ENCODE peak calls at places on chromosomes 13 and 19, in ten cellular contexts. W, D, T, R, C, N, Z, G, F and A are unnamed samples.

GRCh38 chr19:50818859-50819472 is 4.6 kb downstream of the KLK1 start:
- DNase-seq in G (no peak), N (no peak), Z (no peak), C (no peak), W (no peak), R (no peak), T (no peak), F (no peak), D (no peak), A (no peak)

GRCh38 chr19:39411006-39411831 is 1.2 kb upstream of the PLEKHG2 start:
- DNase-seq in R (peak), G (no peak), F (no peak), C (no peak), D (no peak), Z (no peak), N (no peak), W (peak), T (no peak), A (no peak)

GRCh38 chr19:44303976-44304568 is 753 bp downstream of the ZNF235 start:
- DNase-seq in G (peak), Z (no peak), W (no peak), F (no peak), C (no peak), N (no peak), T (no peak), R (no peak), D (peak), A (no peak)

GRCh38 chr13:63463782-63464610 is 2048.3 kb upstream of the PCDH20 start:
- DNase-seq in Z (no peak), R (no peak), D (no peak), F (no peak), W (no peak), T (no peak), N (no peak), C (no peak), G (no peak), A (no peak)

GRCh38 chr13:100403675-100404074 is 184.9 kb downstream of the GGACT start:
- DNase-seq in G (no peak), F (no peak), T (no peak), N (no peak), C (no peak), Z (no peak), R (no peak), W (no peak), D (peak), A (no peak)

GRCh38 chr13:97567510-97568243 is 133.7 kb downstream of the RAP2A start:
- DNase-seq in Z (no peak), G (no peak), W (peak), T (peak), D (peak), R (no peak), F (no peak), C (no peak), N (no peak), A (peak)

GRCh38 chr13:98262307-98262706 is 85.2 kb upstream of the RNF113B start:
- DNase-seq in R (no peak), N (no peak), T (no peak), G (no peak), D (no peak), C (no peak), Z (no peak), F (no peak), W (no peak), A (no peak)

GRCh38 chr19:16175954-16176353 is 2.6 kb upstream of the CIB3 start:
- DNase-seq in D (no peak), T (no peak), Z (no peak), F (no peak), W (no peak), N (no peak), R (no peak), C (no peak), G (no peak), A (no peak)

GRCh38 chr13:74132152-74132767 is 1.9 kb downstream of the KLF12 start:
- DNase-seq in W (peak), G (no peak), Z (peak), D (peak), T (peak), C (no peak), F (no peak), N (no peak), R (peak), A (no peak)

GRCh38 chr19:6610934-6611370 is 20.0 kb upstream of the CD70 start:
- DNase-seq in T (peak), R (no peak), F (no peak), Z (no peak), G (no peak), W (peak), C (no peak), N (no peak), D (no peak), A (peak)

GRCh38 chr13:76792680-76793334 is 93.4 kb downstream of the KCTD12 start:
- DNase-seq in G (no peak), F (no peak), C (no peak), D (no peak), W (peak), T (peak), R (no peak), Z (no peak), N (no peak), A (no peak)

GRCh38 chr19:30226464-30227070 is 145.6 kb upstream of the ZNF536 start:
- DNase-seq in G (no peak), N (no peak), D (peak), F (no peak), T (no peak), R (no peak), C (no peak), W (no peak), Z (no peak), A (no peak)

GRCh38 chr13:55000844-55001243 is 1972.2 kb downstream of the OLFM4 start:
- DNase-seq in G (no peak), C (no peak), W (no peak), N (no peak), R (no peak), Z (no peak), F (no peak), T (no peak), D (peak), A (no peak)

GRCh38 chr13:32314271-32314967 is 744 bp downstream of the ZAR1L start:
- DNase-seq in N (no peak), C (no peak), R (no peak), Z (no peak), G (no peak), T (no peak), W (no peak), F (no peak), D (no peak), A (no peak)

GRCh38 chr19:30111051-30111450 is 169.0 kb downstream of the URI1 start:
- DNase-seq in F (no peak), Z (no peak), N (no peak), G (no peak), C (no peak), W (no peak), D (no peak), T (no peak), R (no peak), A (no peak)

GRCh38 chr19:18995804-18996241 is 37.5 kb downstream of the SUGP2 start:
- DNase-seq in F (no peak), C (no peak), N (no peak), G (peak), T (peak), D (peak), W (peak), R (no peak), Z (no peak), A (no peak)

GRCh38 chr19:16330368-16330801 is 5.8 kb downstream of the KLF2 start:
- DNase-seq in R (peak), D (no peak), N (peak), T (peak), G (no peak), C (peak), Z (peak), F (no peak), W (peak), A (peak)

GRCh38 chr13:27481766-27482165 is 31.4 kb upstream of the MTIF3 start:
- DNase-seq in G (peak), T (peak), W (peak), Z (no peak), D (peak), C (no peak), F (no peak), N (no peak), R (no peak), A (no peak)

GRCh38 chr19:29576761-29577661 is 29.1 kb upstream of the POP4 start:
- DNase-seq in W (peak), C (no peak), D (no peak), G (no peak), F (no peak), Z (no peak), T (peak), N (peak), R (no peak), A (no peak)

GRCh38 chr13:76879211-76879875 is 6.9 kb downstream of the KCTD12 start:
- DNase-seq in T (peak), W (peak), G (no peak), N (no peak), C (no peak), Z (peak), R (peak), F (no peak), D (no peak), A (no peak)

GRCh38 chr19:12159773-12160414 is 3.0 kb upstream of the ZNF136 start:
- DNase-seq in R (peak), W (no peak), D (peak), C (no peak), T (no peak), G (no peak), Z (no peak), N (no peak), F (no peak), A (no peak)

GRCh38 chr19:8307400-8307964 is 676 bp downstream of the CD320 start:
- DNase-seq in N (no peak), C (no peak), Z (no peak), D (peak), T (no peak), G (no peak), W (no peak), R (no peak), F (no peak), A (no peak)

GRCh38 chr13:35285677-35286076 is 190.8 kb downstream of the MAB21L1 start:
- DNase-seq in F (no peak), D (peak), Z (no peak), C (no peak), R (no peak), T (no peak), G (no peak), N (no peak), W (no peak), A (no peak)

GRCh38 chr19:45716314-45717130 is 14.2 kb downstream of the FBXO46 start:
- DNase-seq in W (peak), Z (no peak), T (peak), C (no peak), G (no peak), D (peak), F (no peak), R (peak), N (no peak), A (no peak)

GRCh38 chr19:43574424-43575155 is 737 bp downstream of the XRCC1 start:
- DNase-seq in C (no peak), G (no peak), Z (no peak), T (peak), D (no peak), R (no peak), F (no peak), W (peak), N (no peak), A (no peak)

GRCh38 chr13:68047889-68048288 is 817.8 kb upstream of the PCDH9 start:
- DNase-seq in D (peak), N (no peak), R (no peak), G (no peak), F (no peak), Z (no peak), C (no peak), W (no peak), T (no peak), A (no peak)

GRCh38 chr19:28292822-28293500 is 920.0 kb downstream of the UQCRFS1 start:
- DNase-seq in C (no peak), F (peak), W (no peak), G (no peak), R (no peak), T (no peak), N (no peak), D (peak), Z (no peak), A (no peak)

GRCh38 chr19:541699-542098 is 2.2 kb upstream of the GZMM start:
- DNase-seq in Z (no peak), G (no peak), N (no peak), D (no peak), R (no peak), F (no peak), W (no peak), T (no peak), C (no peak), A (no peak)

GRCh38 chr13:91398413-91399188 is at the start of gene GPC5:
- DNase-seq in G (peak), T (peak), R (peak), Z (peak), W (peak), D (peak), F (peak), C (no peak), N (peak), A (no peak)

GRCh38 chr13:88189724-88190123 is 518.6 kb downstream of the SLITRK5 start:
- DNase-seq in W (no peak), T (no peak), D (no peak), Z (no peak), R (no peak), G (no peak), N (no peak), F (no peak), C (no peak), A (no peak)

GRCh38 chr13:106453101-106453500 is 82.4 kb downstream of the EFNB2 start:
- DNase-seq in D (no peak), W (no peak), C (no peak), N (no peak), G (no peak), T (no peak), Z (no peak), R (no peak), F (no peak), A (no peak)

GRCh38 chr13:48192536-48192935 is 40.5 kb upstream of the ITM2B start:
- DNase-seq in W (no peak), C (no peak), D (peak), Z (no peak), T (no peak), F (no peak), N (no peak), R (no peak), G (no peak), A (no peak)

GRCh38 chr13:44386932-44387556 is 13.4 kb downstream of the SERP2 start:
- DNase-seq in F (no peak), W (peak), C (no peak), G (no peak), D (no peak), Z (no peak), R (no peak), T (no peak), N (no peak), A (no peak)

GRCh38 chr19:16814526-16815100 is 14.6 kb upstream of the SIN3B start:
- DNase-seq in Z (no peak), F (no peak), D (peak), N (no peak), G (no peak), T (peak), R (no peak), W (peak), C (no peak), A (no peak)

GRCh38 chr13:73547239-73547638 is 488.4 kb downstream of the KLF5 start:
- DNase-seq in G (no peak), C (no peak), R (no peak), N (no peak), W (no peak), D (no peak), T (peak), F (no peak), Z (no peak), A (no peak)